ENCODE peak calls at places on chromosome X, in nine cellular contexts. A, H, W, N, X, I, Q, K and Z are unnamed samples.

GRCh38 chrX:152989292-152989658 is 4.6 kb downstream of the PNMA5 start:
- DNase-seq in I (peak), N (peak), X (no peak), H (no peak), W (no peak), Q (no peak), A (no peak), K (no peak), Z (no peak)

GRCh38 chrX:24117288-24117687 is 32.2 kb upstream of the ZFX start:
- DNase-seq in W (no peak), X (peak), I (peak), N (peak), K (no peak), Q (no peak), H (peak), A (peak), Z (peak)

GRCh38 chrX:45295587-45295986 is 94.9 kb upstream of the DIPK2B start:
- DNase-seq in I (peak), N (peak), H (peak), W (peak), Q (no peak), K (no peak), X (peak), A (peak), Z (peak)

GRCh38 chrX:33336783-33337182 is 125.4 kb upstream of the DMD start:
- DNase-seq in A (peak), X (no peak), H (peak), W (peak), K (no peak), N (peak), I (peak), Q (no peak), Z (no peak)

GRCh38 chrX:101265869-101266428 is 25.2 kb downstream of the TAF7L start:
- DNase-seq in H (peak), I (peak), Q (no peak), A (peak), W (no peak), N (peak), K (no peak), X (no peak), Z (no peak)

GRCh38 chrX:19350831-19351447 is 7.2 kb downstream of the PDHA1 start:
- DNase-seq in X (no peak), A (no peak), I (no peak), Q (no peak), K (no peak), H (no peak), N (no peak), W (no peak), Z (no peak)

GRCh38 chrX:37825225-37825842 is 22.0 kb downstream of the DYNLT3 start:
- DNase-seq in A (peak), H (peak), K (peak), N (peak), I (peak), Q (peak), W (peak), X (no peak), Z (no peak)

GRCh38 chrX:118356154-118356701 is 10.3 kb downstream of the WDR44 start:
- DNase-seq in A (no peak), X (no peak), K (no peak), W (no peak), I (no peak), Q (no peak), N (no peak), H (no peak), Z (no peak)

GRCh38 chrX:130851569-130851968 is 51.4 kb downstream of the ENOX2 start:
- DNase-seq in H (no peak), N (no peak), Q (no peak), K (no peak), X (no peak), A (no peak), I (no peak), W (no peak), Z (no peak)

GRCh38 chrX:66654411-66654810 is 15.5 kb upstream of the EDA2R start:
- DNase-seq in Q (no peak), I (no peak), A (no peak), N (no peak), K (no peak), X (no peak), H (peak), W (no peak), Z (no peak)

GRCh38 chrX:106415276-106415895 is 196.4 kb upstream of the RADX start:
- DNase-seq in K (peak), X (no peak), N (peak), Q (no peak), W (peak), I (peak), A (peak), H (peak), Z (no peak)

GRCh38 chrX:87064522-87064921 is 453.1 kb upstream of the KLHL4 start:
- DNase-seq in X (no peak), I (no peak), Q (no peak), N (no peak), K (no peak), W (no peak), H (no peak), A (no peak), Z (no peak)

DNA sequence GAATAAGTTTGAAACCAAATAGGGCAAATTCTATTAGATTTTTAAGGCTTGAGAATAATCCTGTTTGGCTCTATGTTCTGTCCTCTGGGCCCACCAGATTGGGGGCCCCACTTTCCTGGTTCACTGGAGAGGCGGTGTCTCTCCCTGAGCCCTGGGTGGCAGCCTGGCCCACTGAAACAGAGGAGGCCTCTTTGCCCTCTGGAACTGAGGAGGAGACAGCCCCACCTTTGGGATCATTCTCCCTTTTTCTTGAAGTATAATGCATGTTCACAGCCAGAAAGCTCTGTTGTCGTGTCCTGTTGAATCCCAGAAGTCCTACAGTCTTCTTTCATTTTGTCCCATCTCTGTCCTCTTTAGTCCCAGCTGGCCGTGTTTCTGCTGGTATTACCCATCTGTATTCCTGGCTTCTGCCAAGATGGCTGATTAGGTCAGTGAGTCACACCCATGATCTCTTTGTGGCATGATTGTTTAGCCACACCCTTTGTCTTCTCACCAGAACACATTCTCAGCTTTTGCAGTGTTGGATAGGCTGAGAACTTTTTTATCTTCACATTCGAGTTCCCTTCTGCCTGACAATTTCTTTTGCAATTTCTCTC is 8.1 kb upstream of the TBC1D25 start:
- DNase-seq in N (peak), A (no peak), Q (no peak), I (peak), H (peak), W (no peak), K (no peak), X (peak), Z (no peak)
- TF ChIP-seq CTCF in N (no peak), A (no peak), Q (no peak), I (no peak), H (no peak), W (no peak), K (no peak), X (no peak), Z (no peak)

GRCh38 chrX:154312116-154312515 is 16.5 kb downstream of the TKTL1 start:
- DNase-seq in N (no peak), W (no peak), I (no peak), X (no peak), K (no peak), H (no peak), Q (no peak), A (no peak), Z (no peak)
- TF ChIP-seq CTCF in N (no peak), W (no peak), I (no peak), X (no peak), K (no peak), H (no peak), Q (no peak), A (no peak), Z (no peak)

GRCh38 chrX:69226459-69227158 is 61.4 kb upstream of the PJA1 start:
- DNase-seq in W (no peak), K (no peak), H (no peak), A (no peak), X (no peak), N (no peak), I (no peak), Q (no peak), Z (no peak)
- TF ChIP-seq CTCF in W (no peak), K (no peak), H (no peak), A (no peak), X (no peak), N (no peak), I (no peak), Q (no peak), Z (no peak)

DNA sequence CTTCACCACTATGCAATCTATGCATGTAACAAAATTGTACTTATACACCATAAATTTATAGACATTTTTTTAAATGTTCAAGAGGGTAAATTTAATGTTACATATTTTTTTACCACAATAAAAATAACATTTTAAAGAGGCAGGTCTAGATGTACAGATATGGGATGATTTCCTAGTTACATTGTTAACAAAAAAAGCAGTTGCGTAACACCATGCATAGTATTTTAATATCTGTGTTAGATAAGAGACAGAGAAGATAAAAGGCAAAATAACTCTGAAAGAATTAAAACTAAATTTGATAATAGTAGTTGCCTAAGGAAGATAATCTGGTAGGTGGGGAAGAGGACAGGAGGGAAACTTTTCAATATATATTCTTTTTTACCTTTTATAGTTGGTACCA is 9.1 kb upstream of the ATRX start:
- DNase-seq in N (no peak), X (no peak), W (no peak), K (no peak), I (no peak), A (no peak), Q (no peak), H (no peak), Z (no peak)
- TF ChIP-seq CTCF in N (no peak), X (no peak), W (no peak), K (no peak), I (no peak), A (no peak), Q (no peak), H (no peak), Z (no peak)

DNA sequence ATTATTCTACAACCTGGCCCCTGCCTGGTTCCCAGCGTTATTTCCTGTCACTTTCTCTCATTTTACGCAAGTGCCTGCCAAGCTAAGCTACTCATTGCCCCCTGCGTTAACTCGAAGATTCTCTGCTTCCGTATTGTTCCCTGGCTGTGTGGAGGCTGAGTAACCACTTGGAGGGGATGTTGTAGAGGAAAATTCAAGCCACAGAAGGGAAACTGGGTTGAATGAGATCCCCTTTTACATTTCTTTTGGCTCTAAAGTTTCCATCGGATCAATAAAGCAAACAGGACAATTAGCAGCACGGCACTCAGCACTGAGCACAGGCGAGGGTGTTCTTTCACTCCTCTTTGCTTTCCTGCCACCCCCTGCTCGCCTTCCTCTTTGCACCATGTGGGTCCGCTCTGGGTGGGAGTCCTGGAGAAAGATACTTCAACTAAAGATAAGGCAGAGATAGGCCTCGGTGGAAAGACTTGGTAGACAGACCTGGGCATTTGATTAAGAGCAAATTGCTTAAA is 4.2 kb upstream of the TMSB4X start:
- DNase-seq in H (no peak), W (no peak), K (no peak), N (peak), Q (no peak), I (peak), X (no peak), A (peak), Z (no peak)
- TF ChIP-seq CTCF in H (peak), W (no peak), K (no peak), N (peak), Q (peak), I (peak), X (peak), A (peak), Z (peak)

GRCh38 chrX:95056901-95057300 is 1382.9 kb downstream of the FAM133A start:
- DNase-seq in A (no peak), Q (no peak), N (peak), H (no peak), W (no peak), X (no peak), K (no peak), I (peak), Z (no peak)
- TF ChIP-seq CTCF in A (no peak), Q (no peak), N (peak), H (no peak), W (no peak), X (peak), K (no peak), I (peak), Z (no peak)

DNA sequence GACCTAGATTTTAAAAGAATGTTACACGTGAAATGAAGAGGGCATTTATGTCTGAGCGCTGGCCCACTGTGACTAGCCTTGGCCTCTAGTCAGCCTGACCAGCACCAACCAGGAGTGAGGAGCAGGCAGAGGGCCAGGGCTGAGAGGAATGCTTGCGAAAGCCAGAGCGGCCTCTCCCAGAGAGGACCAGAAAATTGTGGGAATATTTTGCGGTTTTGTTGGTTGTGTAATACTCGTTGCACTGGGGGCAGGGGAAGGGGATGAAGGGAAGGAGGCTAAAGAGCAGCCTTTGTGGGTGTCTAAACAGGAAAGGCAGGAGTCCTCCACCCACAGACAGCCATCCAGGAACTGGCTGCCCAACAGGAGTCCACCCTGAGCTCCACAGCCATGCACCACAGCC is 3.8 kb downstream of the GABRE start:
- DNase-seq in W (no peak), K (no peak), X (peak), A (no peak), I (peak), N (peak), H (peak), Q (peak), Z (no peak)
- TF ChIP-seq CTCF in W (no peak), K (no peak), X (no peak), A (no peak), I (no peak), N (no peak), H (no peak), Q (no peak), Z (no peak)

DNA sequence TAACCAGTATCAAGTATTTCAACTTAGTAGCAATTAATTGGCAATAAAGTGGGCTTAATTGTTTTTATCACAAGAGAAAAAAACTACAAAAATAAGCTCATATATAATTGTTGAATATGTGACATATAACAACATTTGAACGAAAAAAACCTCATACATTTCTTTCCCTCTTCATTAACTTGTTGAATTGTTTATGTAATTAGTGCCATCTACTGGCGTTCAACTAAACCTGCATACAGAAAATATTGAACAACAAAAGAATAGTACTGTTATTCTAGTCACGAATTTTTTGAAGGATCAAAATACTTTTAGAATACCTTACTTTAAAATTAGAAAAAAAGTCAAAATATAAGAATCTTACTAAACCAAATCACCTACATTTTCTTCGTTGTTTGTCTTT is 586.5 kb upstream of the FTHL17 start:
- DNase-seq in W (no peak), K (peak), Q (no peak), X (peak), N (peak), H (peak), A (no peak), I (peak), Z (peak)
- TF ChIP-seq CTCF in W (peak), K (peak), Q (no peak), X (peak), N (peak), H (peak), A (no peak), I (peak), Z (peak)

GRCh38 chrX:111652719-111653118 is 28.3 kb upstream of the ALG13 start:
- DNase-seq in X (no peak), W (no peak), H (peak), N (no peak), K (no peak), A (no peak), I (no peak), Q (no peak), Z (no peak)
- TF ChIP-seq CTCF in X (no peak), W (no peak), H (peak), N (no peak), K (no peak), A (no peak), I (no peak), Q (no peak), Z (peak)